ENCODE peak calls at places on chromosome 5, in nine cellular contexts. I is fibroblast of lung, G is pancreas, F is cardiac fibroblast, C is psoas muscle, M is heart right ventricle, T is heart left ventricle, S is left ventricle myocardium inferior, D is HFF-Myc. Q is an unnamed sample.

GRCh38 chr5:10485142-10485795 is 43.6 kb downstream of the ROPN1L start:
- DNase-seq in I (peak), G (no peak), F (peak), C (no peak), M (peak), T (peak), S (peak), D (no peak), Q (peak)

GRCh38 chr5:101904736-101905135 is 391.3 kb downstream of the SLCO4C1 start:
- DNase-seq in I (no peak), G (no peak), F (peak), C (no peak), M (no peak), T (no peak), S (no peak), D (no peak), Q (peak)

GRCh38 chr5:133847301-133847700 is 121.1 kb downstream of the C5orf15 start:
- DNase-seq in I (no peak), G (no peak), F (no peak), C (no peak), M (no peak), T (no peak), S (no peak), D (no peak), Q (no peak)

GRCh38 chr5:14298126-14298847 is 155.1 kb downstream of the TRIO start:
- DNase-seq in I (peak), G (no peak), F (peak), C (no peak), M (no peak), T (no peak), S (no peak), D (no peak), Q (no peak)

GRCh38 chr5:156850206-156850751 is at the start of gene PPP1R2B:
- DNase-seq in I (no peak), G (no peak), F (no peak), C (no peak), M (no peak), T (no peak), S (no peak), D (no peak), Q (no peak)

GRCh38 chr5:112372543-112372942 is 46.5 kb downstream of the EPB41L4A start:
- DNase-seq in I (no peak), G (no peak), F (no peak), C (no peak), M (no peak), T (no peak), S (no peak), D (no peak), Q (no peak)

GRCh38 chr5:117110548-117110947 is 535.9 kb upstream of the SEMA6A start:
- DNase-seq in I (no peak), G (no peak), F (no peak), C (no peak), M (no peak), T (no peak), S (no peak), D (no peak), Q (no peak)

GRCh38 chr5:32230356-32231099 is 56.4 kb upstream of the GOLPH3 start:
- DNase-seq in I (no peak), G (no peak), F (no peak), C (no peak), M (no peak), T (no peak), S (no peak), D (no peak), Q (no peak)

GRCh38 chr5:151570058-151570457 is 21.1 kb downstream of the FAT2 start:
- DNase-seq in I (no peak), G (no peak), F (no peak), C (no peak), M (no peak), T (no peak), S (no peak), D (no peak), Q (no peak)

GRCh38 chr5:168332042-168332441 is 40.6 kb downstream of the WWC1 start:
- DNase-seq in I (no peak), G (no peak), F (no peak), C (no peak), M (no peak), T (no peak), S (no peak), D (no peak), Q (no peak)

GRCh38 chr5:7827602-7828001 is 23.3 kb downstream of the CFAP90 start:
- DNase-seq in I (no peak), G (no peak), F (no peak), C (no peak), M (no peak), T (no peak), S (no peak), D (no peak), Q (no peak)

GRCh38 chr5:145104106-145104505 is 731.0 kb downstream of the PRELID2 start:
- DNase-seq in I (no peak), G (no peak), F (no peak), C (no peak), M (no peak), T (no peak), S (no peak), D (no peak), Q (no peak)

GRCh38 chr5:145101246-145101645 is 733.9 kb downstream of the PRELID2 start:
- DNase-seq in I (peak), G (no peak), F (peak), C (no peak), M (no peak), T (no peak), S (no peak), D (no peak), Q (no peak)
- TF ChIP-seq CTCF in I (no peak), G (peak), F (peak), C (no peak), M (no peak), T (no peak), S (no peak), D (peak), Q (peak)

GRCh38 chr5:146426853-146427618 is 20.1 kb upstream of the TCERG1 start:
- DNase-seq in I (peak), G (no peak), F (peak), C (no peak), M (no peak), T (no peak), S (no peak), D (no peak), Q (peak)

GRCh38 chr5:146427619-146427997 is 19.5 kb upstream of the TCERG1 start:
- DNase-seq in I (no peak), G (no peak), F (no peak), C (no peak), M (no peak), T (no peak), S (no peak), D (no peak), Q (no peak)

GRCh38 chr5:146428658-146429057 is 18.5 kb upstream of the TCERG1 start:
- DNase-seq in I (no peak), G (no peak), F (no peak), C (no peak), M (no peak), T (no peak), S (no peak), D (no peak), Q (no peak)

GRCh38 chr5:146425023-146425422 is 22.1 kb upstream of the TCERG1 start:
- DNase-seq in I (no peak), G (no peak), F (no peak), C (no peak), M (no peak), T (no peak), S (no peak), D (no peak), Q (no peak)

DNA sequence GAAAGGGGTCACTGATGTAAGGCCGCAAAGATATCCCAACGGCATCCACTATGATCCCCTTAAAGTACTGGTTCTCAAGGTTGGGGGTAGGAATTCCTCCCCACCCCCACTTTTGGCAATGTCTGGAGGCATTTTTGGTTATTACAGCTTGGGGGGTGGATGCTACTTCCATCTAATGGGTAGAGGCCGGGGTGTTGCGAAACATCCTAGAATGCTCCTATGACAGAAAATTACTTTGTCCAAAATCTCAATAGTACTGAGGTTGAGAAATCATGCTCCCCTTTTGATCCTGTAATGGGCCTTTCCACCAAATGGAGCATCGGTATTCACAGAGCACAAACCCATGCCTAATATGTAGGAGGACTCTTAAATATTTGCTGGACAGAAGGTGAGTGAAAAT is 20.8 kb upstream of the TCERG1 start:
- DNase-seq in I (no peak), G (no peak), F (no peak), C (no peak), M (no peak), T (no peak), S (no peak), D (no peak), Q (no peak)
- H3K4me3 ChIP-seq in I (no peak), G (no peak), F (no peak), C (no peak), M (no peak), T (no peak), S (no peak), D (no peak), Q (no peak)

DNA sequence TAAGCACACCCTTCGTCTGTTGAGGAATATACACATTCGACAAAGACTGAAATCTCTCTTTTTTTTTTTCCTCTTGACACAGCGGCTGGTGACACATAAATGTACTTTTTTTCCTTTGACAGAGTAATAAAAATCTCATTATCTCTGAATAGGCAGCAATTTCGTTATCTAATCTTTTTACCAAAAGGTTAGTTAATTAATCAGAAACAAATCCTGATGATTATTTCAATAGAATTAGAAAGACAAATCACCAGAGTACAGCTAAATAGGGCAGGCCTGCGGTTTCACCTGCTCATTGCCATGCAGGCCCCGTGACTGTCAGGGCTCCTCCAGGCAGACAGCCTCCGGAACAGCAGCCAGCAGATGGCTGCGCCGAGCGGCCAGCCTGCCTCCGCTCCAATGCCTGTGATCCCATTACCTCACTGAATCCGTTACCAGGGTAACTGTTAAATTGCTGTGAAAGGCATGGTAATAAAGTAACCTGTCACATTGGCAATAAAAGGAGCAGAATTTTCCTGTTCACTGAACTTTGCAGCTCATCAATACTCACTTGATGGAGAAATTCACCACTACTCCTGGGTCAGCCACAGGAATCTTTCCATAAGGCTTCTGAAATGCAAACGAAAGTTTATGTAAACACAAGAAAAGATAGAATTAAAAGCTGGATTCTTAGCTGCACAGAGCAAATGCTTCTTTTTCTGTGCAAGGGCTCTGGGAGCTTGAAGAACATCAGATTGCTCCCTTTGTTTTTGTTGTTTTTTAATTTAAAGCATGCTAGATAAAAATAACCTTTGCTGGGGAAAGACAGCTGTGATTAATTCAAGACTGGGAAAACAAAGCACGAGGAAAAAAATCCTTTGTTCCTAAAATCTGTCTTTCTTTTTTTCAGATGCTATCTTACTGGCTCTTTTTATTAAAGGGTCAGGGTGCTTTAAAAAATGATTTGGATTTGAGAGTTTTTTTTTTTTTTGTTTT is 666.4 kb upstream of the ZNF608 start:
- DNase-seq in I (peak), G (peak), F (peak), C (peak), M (peak), T (peak), S (peak), D (peak), Q (peak)
- TF ChIP-seq CTCF in I (peak), G (no peak), F (peak), C (peak), M (peak), T (no peak), S (peak), D (peak), Q (peak)

GRCh38 chr5:80959768-80960442 is at the start of gene RASGRF2:
- DNase-seq in I (peak), G (no peak), F (peak), C (no peak), M (peak), T (peak), S (peak), D (no peak), Q (peak)
- H3K4me3 ChIP-seq in I (peak), G (peak), F (peak), C (peak), M (peak), T (peak), S (peak), D (peak), Q (peak)

DNA sequence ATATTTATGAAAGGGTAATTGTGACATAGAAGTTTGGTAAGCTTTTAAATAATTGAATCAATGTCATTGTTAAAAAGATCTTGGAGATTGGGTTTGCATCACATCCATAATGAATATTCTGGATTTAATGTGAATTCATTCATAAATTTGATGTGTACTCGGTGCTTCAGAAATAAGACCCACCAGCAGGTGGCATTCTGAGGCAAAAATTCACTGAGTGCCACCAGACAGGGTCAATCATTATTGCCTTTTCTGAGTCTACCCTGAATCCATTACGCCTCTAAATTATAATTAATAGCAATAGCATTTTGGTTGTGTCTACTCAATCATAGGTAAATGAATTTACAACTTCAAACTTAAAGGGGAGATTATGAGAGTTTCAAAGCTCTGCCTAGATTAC is 1.0 kb downstream of the TRPC7 start:
- DNase-seq in I (no peak), G (no peak), F (peak), C (no peak), M (no peak), T (no peak), S (no peak), D (no peak), Q (no peak)
- TF ChIP-seq CTCF in I (no peak), G (no peak), F (peak), C (no peak), M (no peak), T (no peak), S (no peak), D (peak), Q (peak)

DNA sequence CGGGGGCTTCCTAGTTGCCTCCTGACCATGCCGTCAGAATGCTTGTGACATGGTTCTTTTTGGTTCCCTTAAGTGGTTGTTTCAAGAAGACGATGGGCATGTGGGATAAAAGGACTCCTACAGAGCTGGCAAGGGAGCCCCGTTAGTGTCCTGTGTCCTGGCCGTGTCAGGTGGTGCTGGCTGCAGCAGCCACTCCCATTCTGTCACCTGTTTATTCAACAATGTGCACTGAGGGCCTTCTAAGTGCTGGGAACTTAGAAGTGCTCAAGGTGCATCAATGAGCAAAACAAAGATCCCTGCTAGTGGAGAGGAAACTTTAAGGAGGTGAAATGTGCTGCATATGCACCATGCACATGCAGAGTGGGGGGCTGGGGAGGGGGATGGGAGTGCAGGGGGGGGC is 19.6 kb downstream of the LCP2 start:
- DNase-seq in I (no peak), G (no peak), F (no peak), C (no peak), M (no peak), T (no peak), S (no peak), D (no peak), Q (no peak)
- H3K4me3 ChIP-seq in I (no peak), G (no peak), F (no peak), C (no peak), M (no peak), T (no peak), S (no peak), D (no peak), Q (no peak)